ENCODE peak calls at places on chromosomes 4 and X, in ten cellular contexts. Z is cardiac muscle cell, Y is BJ, L is psoas muscle, A is tibial artery, V is esophagus squamous epithelium, W is left ventricle myocardium inferior, B is ascending aorta, C is left lung, X is bronchial epithelial cell. F is an unnamed sample. For H3K36me3, the result is how much of the 10 kb centered on the place peaks cover.

GRCh38 chr4:150722908-150723362 is 141.0 kb downstream of the MAB21L2 start:
- DNase-seq in W (peak), V (no peak), X (peak), Z (peak), B (peak), Y (no peak), C (peak), L (peak), A (peak), F (peak)

GRCh38 chrX:20727447-20727846 is 460.7 kb upstream of the RPS6KA3 start:
- DNase-seq in B (no peak), W (no peak), V (no peak), A (no peak), Z (no peak), Y (no peak), X (peak), L (no peak), C (no peak), F (no peak)

GRCh38 chrX:41716217-41716616 is 7.8 kb upstream of the GPR82 start:
- DNase-seq in L (no peak), V (no peak), Z (no peak), W (no peak), C (no peak), A (no peak), B (no peak), Y (no peak), X (no peak), F (no peak)

GRCh38 chrX:140034916-140035315 is 69.6 kb upstream of the CXorf66 start:
- DNase-seq in B (no peak), Z (peak), Y (no peak), V (no peak), X (peak), W (no peak), L (no peak), C (no peak), A (no peak), F (no peak)

GRCh38 chr4:130705023-130705422 is 1609.1 kb downstream of the C4orf33 start:
- DNase-seq in W (no peak), C (no peak), Y (no peak), V (no peak), A (no peak), B (no peak), L (no peak), X (no peak), Z (no peak), F (no peak)

GRCh38 chr4:105709081-105709450 is 482 bp downstream of the GSTCD start:
- DNase-seq in B (no peak), X (peak), Z (peak), Y (no peak), A (no peak), W (no peak), V (no peak), C (no peak), L (no peak), F (no peak)

GRCh38 chr4:139229534-139230039 is 50.4 kb downstream of the MGARP start:
- DNase-seq in Z (peak), L (no peak), V (no peak), Y (no peak), B (no peak), W (no peak), X (peak), C (no peak), A (no peak), F (no peak)

GRCh38 chr4:88526221-88526815 is 2.7 kb upstream of the PYURF start:
- DNase-seq in X (peak), L (no peak), Y (no peak), A (no peak), C (no peak), B (no peak), W (no peak), Z (no peak), V (no peak), F (no peak)

GRCh38 chr4:77773101-77773500 is 46.1 kb downstream of the CNOT6L start:
- DNase-seq in B (no peak), W (no peak), A (no peak), X (no peak), C (no peak), V (no peak), L (no peak), Z (no peak), Y (peak), F (no peak)

GRCh38 chrX:130878350-130879341 is 24.4 kb downstream of the ENOX2 start:
- DNase-seq in C (no peak), W (no peak), V (no peak), Z (no peak), X (peak), L (peak), A (peak), B (no peak), Y (peak), F (no peak)

GRCh38 chr4:7194251-7195137 is 2.2 kb downstream of the SORCS2 start:
- DNase-seq in C (peak), L (no peak), A (peak), W (peak), X (no peak), B (no peak), Z (peak), V (no peak), Y (no peak), F (peak)

GRCh38 chr4:5943561-5943960 is 50.7 kb upstream of the CRMP1 start:
- DNase-seq in Z (no peak), B (no peak), W (no peak), L (no peak), V (no peak), A (no peak), C (no peak), X (no peak), Y (no peak), F (no peak)

GRCh38 chrX:154534526-154535322 is 11.9 kb downstream of the G6PD start:
- DNase-seq in C (peak), Z (peak), L (peak), X (peak), B (no peak), W (peak), Y (no peak), A (peak), V (peak), F (peak)

GRCh38 chr4:8312069-8312445 is 42.5 kb downstream of the HTRA3 start:
- DNase-seq in Z (no peak), A (no peak), Y (no peak), B (no peak), X (no peak), V (no peak), L (no peak), W (no peak), C (no peak), F (peak)

GRCh38 chr4:77466430-77466829 is 139.2 kb upstream of the CXCL13 start:
- DNase-seq in B (no peak), W (no peak), L (no peak), A (no peak), V (no peak), Y (no peak), X (no peak), C (peak), Z (no peak), F (no peak)

GRCh38 chr4:124111922-124112321 is 600.6 kb downstream of the ANKRD50 start:
- DNase-seq in A (no peak), Y (peak), Z (peak), L (no peak), C (no peak), W (no peak), V (no peak), B (no peak), X (peak), F (no peak)

GRCh38 chr4:8939160-8939855 is 67.7 kb upstream of the HMX1 start:
- DNase-seq in B (no peak), W (no peak), Z (no peak), A (no peak), L (no peak), C (no peak), X (no peak), V (no peak), Y (no peak), F (no peak)

GRCh38 chr4:26687728-26688127 is 103.8 kb downstream of the TBC1D19 start:
- DNase-seq in L (no peak), Y (peak), X (peak), C (no peak), A (no peak), W (no peak), V (no peak), Z (no peak), B (no peak), F (no peak)

GRCh38 chr4:117479673-117480072 is 394.3 kb upstream of the TRAM1L1 start:
- DNase-seq in X (peak), A (no peak), W (no peak), C (no peak), V (no peak), Y (no peak), Z (no peak), L (no peak), B (no peak), F (no peak)

GRCh38 chrX:140701480-140701879 is 8.1 kb upstream of the LINC00632 start:
- DNase-seq in A (no peak), C (no peak), Z (peak), X (peak), Y (no peak), V (no peak), L (no peak), B (no peak), W (no peak), F (no peak)

GRCh38 chrX:74280759-74281158 is 23.2 kb upstream of the ZCCHC13 start:
- DNase-seq in C (no peak), V (no peak), A (no peak), B (no peak), X (no peak), Y (no peak), L (no peak), Z (no peak), W (no peak), F (no peak)

GRCh38 chrX:74277846-74278245 is 26.1 kb upstream of the ZCCHC13 start:
- DNase-seq in W (no peak), B (no peak), V (no peak), C (no peak), Y (no peak), A (no peak), X (no peak), Z (no peak), L (no peak), F (no peak)

GRCh38 chrX:74272230-74272629 is 31.8 kb upstream of the ZCCHC13 start:
- DNase-seq in V (no peak), W (no peak), Z (no peak), B (no peak), C (no peak), L (no peak), Y (no peak), X (no peak), A (no peak), F (no peak)

GRCh38 chrX:74277320-74277719 is 26.7 kb upstream of the ZCCHC13 start:
- DNase-seq in A (no peak), W (no peak), V (no peak), X (no peak), Y (no peak), L (no peak), Z (no peak), C (no peak), B (no peak), F (no peak)
- H3K36me3 ChIP-seq in A (half or more), W (half or more), V (under half), X (under half), Y (under half), L (half or more), Z (under half), C (half or more), B (half or more), F (under half)

DNA sequence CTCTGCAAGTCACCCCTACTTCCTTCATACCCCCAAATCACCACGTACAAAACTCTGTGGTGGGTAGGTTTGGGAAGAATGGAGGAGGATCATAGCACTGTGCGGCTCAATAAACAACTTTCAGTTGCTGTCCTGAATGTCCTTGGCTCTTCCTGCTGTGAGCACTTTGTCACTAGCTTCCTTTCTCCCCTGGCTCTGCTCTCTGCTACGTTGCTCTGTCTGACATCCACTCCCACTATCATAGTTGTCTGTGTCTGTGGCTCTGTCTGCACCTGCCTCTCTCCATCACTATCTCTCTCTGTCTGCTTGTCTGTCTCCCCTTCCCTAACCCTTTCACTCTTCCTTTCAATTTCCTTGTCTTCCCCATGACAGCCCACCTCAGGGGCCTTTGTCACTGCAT is 21.2 kb upstream of the SMPX start:
- DNase-seq in A (no peak), B (no peak), Y (no peak), W (no peak), X (no peak), C (no peak), V (no peak), Z (no peak), L (no peak), F (no peak)
- H3K36me3 ChIP-seq in A (under half), B (under half), Y (under half), W (under half), X (under half), C (under half), V (under half), Z (under half), L (under half), F (under half)

DNA sequence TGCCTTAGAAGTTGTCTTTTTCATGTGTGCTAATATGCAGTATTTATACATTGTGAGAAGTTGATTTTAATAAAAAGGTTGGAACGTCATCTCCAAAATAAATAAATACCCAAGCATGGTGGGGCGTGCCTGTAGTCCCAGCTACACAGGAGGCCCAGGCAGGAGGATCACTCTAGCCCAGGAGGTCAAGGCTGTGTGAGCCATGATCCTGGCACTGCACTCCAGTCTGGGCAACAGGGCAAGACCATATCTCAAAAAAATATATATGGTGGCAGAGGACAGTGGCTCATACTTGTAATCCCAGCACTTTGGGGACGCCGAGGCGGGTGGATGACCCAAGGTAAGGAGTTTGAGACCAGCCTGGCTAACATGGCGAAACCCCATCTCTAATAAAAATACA is 6.4 kb downstream of the SLBP start:
- DNase-seq in C (no peak), B (no peak), X (no peak), A (no peak), V (no peak), W (no peak), Y (no peak), L (no peak), Z (no peak), F (no peak)
- H3K36me3 ChIP-seq in C (half or more), B (under half), X (under half), A (under half), V (under half), W (under half), Y (under half), L (half or more), Z (under half), F (under half)

GRCh38 chr4:186666252-186666651 is 57.4 kb downstream of the FAT1 start:
- DNase-seq in V (no peak), W (no peak), X (no peak), L (no peak), C (no peak), Z (no peak), Y (no peak), A (no peak), B (no peak), F (no peak)

GRCh38 chr4:186669735-186670134 is 53.9 kb downstream of the FAT1 start:
- DNase-seq in W (no peak), A (no peak), V (no peak), Z (peak), C (no peak), L (no peak), X (no peak), B (no peak), Y (no peak), F (no peak)

GRCh38 chr4:186669159-186669720 is 54.4 kb downstream of the FAT1 start:
- DNase-seq in A (no peak), L (no peak), X (peak), V (no peak), Y (peak), C (peak), W (no peak), Z (peak), B (no peak), F (no peak)

DNA sequence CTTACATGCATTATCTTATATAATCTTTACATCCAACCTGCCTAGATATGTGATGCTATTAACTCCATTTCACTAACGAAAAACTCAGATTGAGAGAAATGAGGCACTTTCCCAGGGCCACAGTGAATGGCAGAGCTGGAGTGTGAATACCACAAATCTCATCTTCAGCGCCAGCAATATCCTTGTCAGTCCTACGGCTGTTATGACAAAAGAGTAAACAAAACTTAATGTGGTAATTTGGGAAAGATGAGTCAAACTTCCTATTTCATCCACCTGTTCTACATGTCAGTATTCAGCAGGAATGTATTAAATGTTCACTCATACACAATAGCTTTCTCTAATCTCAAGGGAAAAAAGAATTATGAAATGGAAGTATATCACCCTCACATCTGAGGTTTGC is 56.9 kb downstream of the FAT1 start:
- DNase-seq in Z (no peak), W (no peak), X (peak), V (no peak), Y (no peak), B (no peak), L (no peak), C (no peak), A (no peak), F (no peak)
- H3K36me3 ChIP-seq in Z (under half), W (under half), X (under half), V (under half), Y (under half), B (under half), L (under half), C (under half), A (under half), F (under half)

GRCh38 chrX:15737188-15737956 is 698 bp upstream of the CA5B start:
- DNase-seq in C (no peak), X (peak), B (no peak), W (no peak), L (no peak), A (no peak), V (no peak), Z (no peak), Y (no peak), F (no peak)

GRCh38 chrX:15744181-15744867 is 6.3 kb downstream of the CA5B start:
- DNase-seq in Z (no peak), V (no peak), B (no peak), A (no peak), W (no peak), C (no peak), X (no peak), L (peak), Y (no peak), F (peak)

GRCh38 chrX:15737957-15738685 is at the start of gene CA5B:
- DNase-seq in V (peak), Y (peak), B (peak), L (peak), W (peak), X (peak), C (peak), Z (peak), A (peak), F (peak)

GRCh38 chrX:15738686-15739016 is 581 bp downstream of the CA5B start:
- DNase-seq in W (no peak), Z (no peak), C (no peak), A (no peak), B (no peak), Y (no peak), L (no peak), V (no peak), X (no peak), F (no peak)

GRCh38 chrX:15739886-15740285 is 1.8 kb downstream of the CA5B start:
- DNase-seq in Y (no peak), L (no peak), B (no peak), C (no peak), X (no peak), V (no peak), W (no peak), Z (no peak), A (no peak), F (no peak)
- H3K36me3 ChIP-seq in Y (under half), L (under half), B (under half), C (under half), X (under half), V (under half), W (under half), Z (under half), A (under half), F (under half)

DNA sequence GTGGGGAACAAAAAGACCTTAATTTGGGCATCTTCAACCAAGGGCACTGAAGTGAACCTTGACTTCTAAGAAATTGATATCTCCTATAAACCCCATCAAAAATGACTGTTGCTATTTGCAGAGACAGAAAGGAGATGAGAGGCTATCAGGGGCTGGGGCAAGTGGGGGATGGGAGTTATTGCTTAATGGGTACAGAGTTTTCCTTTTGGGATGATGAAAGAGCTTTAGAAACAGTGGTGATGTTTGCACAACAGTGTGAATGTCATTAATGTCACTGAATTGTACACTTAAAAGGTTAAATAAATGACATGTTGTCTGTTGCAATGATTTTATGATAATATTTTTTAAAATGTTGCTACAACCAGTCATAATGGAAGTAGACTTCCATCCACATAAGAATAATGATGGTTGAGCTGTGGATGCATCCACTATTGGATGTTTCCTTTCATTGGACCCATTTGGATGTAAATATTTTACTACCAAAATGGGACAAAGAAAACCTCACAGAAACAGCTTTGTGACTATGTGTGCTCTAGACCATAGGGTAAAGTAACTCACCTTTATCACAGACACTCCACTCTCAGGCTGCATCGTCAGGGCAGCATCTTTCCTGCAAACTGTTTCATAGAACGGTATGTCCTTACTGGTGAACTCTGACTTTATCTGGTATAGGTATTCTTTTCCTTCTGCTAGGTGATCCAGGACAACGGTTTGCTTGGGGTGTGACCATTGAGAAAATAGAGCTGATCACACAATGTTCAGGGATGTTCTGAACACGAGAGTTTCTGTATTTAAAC is 31.6 kb upstream of the FAM9A start:
- DNase-seq in L (no peak), A (no peak), V (no peak), X (no peak), C (no peak), B (no peak), W (no peak), Y (no peak), Z (no peak), F (no peak)
- H3K36me3 ChIP-seq in L (under half), A (under half), V (under half), X (under half), C (under half), B (under half), W (under half), Y (under half), Z (under half), F (under half)

F was measured in pancreas.